ENCODE peak calls at places on chromosomes 12 and 14, in nine cellular contexts. One of them, this sample, is unnamed.

GRCh38 chr12:92002673-92003382 is 142.8 kb downstream of the BTG1 start:
- DNase-seq in stimulated activated CD4-positive, alpha-beta T cell treated with anti-CD3 and anti-CD28 coated beads, Interleukin-2, amount 100 ng/mL, for 24 hours: no peak
- DNase-seq in NCI-H1694: no peak
- DNase-seq in activated naive CD4-positive, alpha-beta T cell: no peak
- DNase-seq in GM23248: peak
- DNase-seq in A673: no peak
- DNase-seq in hepatic stellate cell: no peak
- DNase-seq in NB4: no peak
- DNase-seq in stimulated activated CD8-positive, alpha-beta memory T cell treated with anti-CD3 and anti-CD28 coated beads, Interleukin-12 subunit alpha, Interleukin-12 subunit beta, amount 100 ng/mL, for 1 hour: no peak
- DNase-seq in this sample: no peak

GRCh38 chr12:24034160-24034559 is 84.7 kb upstream of the SOX5 start:
- DNase-seq in hepatic stellate cell: no peak
- DNase-seq in stimulated activated CD4-positive, alpha-beta T cell treated with anti-CD3 and anti-CD28 coated beads, Interleukin-2, amount 100 ng/mL, for 24 hours: no peak
- DNase-seq in NB4: no peak
- DNase-seq in activated naive CD4-positive, alpha-beta T cell: no peak
- DNase-seq in NCI-H1694: no peak
- DNase-seq in stimulated activated CD8-positive, alpha-beta memory T cell treated with anti-CD3 and anti-CD28 coated beads, Interleukin-12 subunit alpha, Interleukin-12 subunit beta, amount 100 ng/mL, for 1 hour: no peak
- DNase-seq in GM23248: no peak
- DNase-seq in A673: peak
- DNase-seq in this sample: no peak

GRCh38 chr12:68317047-68317667 is 15.0 kb downstream of the MDM1 start:
- DNase-seq in NCI-H1694: peak
- DNase-seq in NB4: peak
- DNase-seq in hepatic stellate cell: no peak
- DNase-seq in stimulated activated CD8-positive, alpha-beta memory T cell treated with anti-CD3 and anti-CD28 coated beads, Interleukin-12 subunit alpha, Interleukin-12 subunit beta, amount 100 ng/mL, for 1 hour: peak
- DNase-seq in A673: peak
- DNase-seq in activated naive CD4-positive, alpha-beta T cell: peak
- DNase-seq in GM23248: peak
- DNase-seq in stimulated activated CD4-positive, alpha-beta T cell treated with anti-CD3 and anti-CD28 coated beads, Interleukin-2, amount 100 ng/mL, for 24 hours: peak
- DNase-seq in this sample: peak

GRCh38 chr12:5888816-5889315 is 56.2 kb downstream of the ANO2 start:
- DNase-seq in NCI-H1694: no peak
- DNase-seq in GM23248: no peak
- DNase-seq in A673: no peak
- DNase-seq in stimulated activated CD8-positive, alpha-beta memory T cell treated with anti-CD3 and anti-CD28 coated beads, Interleukin-12 subunit alpha, Interleukin-12 subunit beta, amount 100 ng/mL, for 1 hour: no peak
- DNase-seq in NB4: no peak
- DNase-seq in activated naive CD4-positive, alpha-beta T cell: no peak
- DNase-seq in hepatic stellate cell: no peak
- DNase-seq in stimulated activated CD4-positive, alpha-beta T cell treated with anti-CD3 and anti-CD28 coated beads, Interleukin-2, amount 100 ng/mL, for 24 hours: no peak
- DNase-seq in this sample: no peak

GRCh38 chr12:109716512-109717389 is 3.1 kb downstream of the FAM222A start:
- DNase-seq in stimulated activated CD4-positive, alpha-beta T cell treated with anti-CD3 and anti-CD28 coated beads, Interleukin-2, amount 100 ng/mL, for 24 hours: no peak
- DNase-seq in stimulated activated CD8-positive, alpha-beta memory T cell treated with anti-CD3 and anti-CD28 coated beads, Interleukin-12 subunit alpha, Interleukin-12 subunit beta, amount 100 ng/mL, for 1 hour: no peak
- DNase-seq in GM23248: peak
- DNase-seq in hepatic stellate cell: no peak
- DNase-seq in A673: no peak
- DNase-seq in NCI-H1694: peak
- DNase-seq in activated naive CD4-positive, alpha-beta T cell: no peak
- DNase-seq in NB4: no peak
- DNase-seq in this sample: no peak

GRCh38 chr14:44960146-44960545 is 1.6 kb downstream of the KLHL28 start:
- DNase-seq in GM23248: peak
- DNase-seq in stimulated activated CD8-positive, alpha-beta memory T cell treated with anti-CD3 and anti-CD28 coated beads, Interleukin-12 subunit alpha, Interleukin-12 subunit beta, amount 100 ng/mL, for 1 hour: no peak
- DNase-seq in A673: no peak
- DNase-seq in activated naive CD4-positive, alpha-beta T cell: no peak
- DNase-seq in hepatic stellate cell: no peak
- DNase-seq in NB4: peak
- DNase-seq in stimulated activated CD4-positive, alpha-beta T cell treated with anti-CD3 and anti-CD28 coated beads, Interleukin-2, amount 100 ng/mL, for 24 hours: no peak
- DNase-seq in NCI-H1694: no peak
- DNase-seq in this sample: no peak

GRCh38 chr12:108879615-108880254 is at the start of gene DAO:
- DNase-seq in NCI-H1694: no peak
- DNase-seq in stimulated activated CD4-positive, alpha-beta T cell treated with anti-CD3 and anti-CD28 coated beads, Interleukin-2, amount 100 ng/mL, for 24 hours: no peak
- DNase-seq in GM23248: no peak
- DNase-seq in activated naive CD4-positive, alpha-beta T cell: no peak
- DNase-seq in A673: no peak
- DNase-seq in stimulated activated CD8-positive, alpha-beta memory T cell treated with anti-CD3 and anti-CD28 coated beads, Interleukin-12 subunit alpha, Interleukin-12 subunit beta, amount 100 ng/mL, for 1 hour: no peak
- DNase-seq in NB4: no peak
- DNase-seq in hepatic stellate cell: no peak
- DNase-seq in this sample: no peak

GRCh38 chr12:57461326-57461903 is 1.8 kb downstream of the GLI1 start:
- DNase-seq in stimulated activated CD8-positive, alpha-beta memory T cell treated with anti-CD3 and anti-CD28 coated beads, Interleukin-12 subunit alpha, Interleukin-12 subunit beta, amount 100 ng/mL, for 1 hour: no peak
- DNase-seq in activated naive CD4-positive, alpha-beta T cell: peak
- DNase-seq in stimulated activated CD4-positive, alpha-beta T cell treated with anti-CD3 and anti-CD28 coated beads, Interleukin-2, amount 100 ng/mL, for 24 hours: peak
- DNase-seq in hepatic stellate cell: peak
- DNase-seq in NCI-H1694: no peak
- DNase-seq in GM23248: peak
- DNase-seq in NB4: peak
- DNase-seq in A673: peak
- DNase-seq in this sample: no peak

GRCh38 chr14:30317729-30318128 is 241.2 kb upstream of the G2E3 start:
- DNase-seq in NB4: no peak
- DNase-seq in A673: no peak
- DNase-seq in activated naive CD4-positive, alpha-beta T cell: no peak
- DNase-seq in GM23248: no peak
- DNase-seq in stimulated activated CD8-positive, alpha-beta memory T cell treated with anti-CD3 and anti-CD28 coated beads, Interleukin-12 subunit alpha, Interleukin-12 subunit beta, amount 100 ng/mL, for 1 hour: no peak
- DNase-seq in NCI-H1694: no peak
- DNase-seq in stimulated activated CD4-positive, alpha-beta T cell treated with anti-CD3 and anti-CD28 coated beads, Interleukin-2, amount 100 ng/mL, for 24 hours: no peak
- DNase-seq in hepatic stellate cell: no peak
- DNase-seq in this sample: no peak

GRCh38 chr14:23884541-23884904 is 69.0 kb upstream of the DHRS4 start:
- DNase-seq in hepatic stellate cell: no peak
- DNase-seq in NCI-H1694: no peak
- DNase-seq in NB4: no peak
- DNase-seq in GM23248: no peak
- DNase-seq in stimulated activated CD4-positive, alpha-beta T cell treated with anti-CD3 and anti-CD28 coated beads, Interleukin-2, amount 100 ng/mL, for 24 hours: no peak
- DNase-seq in A673: no peak
- DNase-seq in stimulated activated CD8-positive, alpha-beta memory T cell treated with anti-CD3 and anti-CD28 coated beads, Interleukin-12 subunit alpha, Interleukin-12 subunit beta, amount 100 ng/mL, for 1 hour: no peak
- DNase-seq in activated naive CD4-positive, alpha-beta T cell: no peak
- DNase-seq in this sample: no peak

GRCh38 chr12:93167841-93168492 is 209.8 kb upstream of the NUDT4 start:
- DNase-seq in stimulated activated CD4-positive, alpha-beta T cell treated with anti-CD3 and anti-CD28 coated beads, Interleukin-2, amount 100 ng/mL, for 24 hours: peak
- DNase-seq in A673: peak
- DNase-seq in GM23248: peak
- DNase-seq in NCI-H1694: no peak
- DNase-seq in NB4: peak
- DNase-seq in activated naive CD4-positive, alpha-beta T cell: no peak
- DNase-seq in hepatic stellate cell: no peak
- DNase-seq in stimulated activated CD8-positive, alpha-beta memory T cell treated with anti-CD3 and anti-CD28 coated beads, Interleukin-12 subunit alpha, Interleukin-12 subunit beta, amount 100 ng/mL, for 1 hour: no peak
- DNase-seq in this sample: no peak

GRCh38 chr14:33850826-33851225 is 100.0 kb downstream of the EGLN3 start:
- DNase-seq in GM23248: no peak
- DNase-seq in stimulated activated CD4-positive, alpha-beta T cell treated with anti-CD3 and anti-CD28 coated beads, Interleukin-2, amount 100 ng/mL, for 24 hours: no peak
- DNase-seq in activated naive CD4-positive, alpha-beta T cell: no peak
- DNase-seq in stimulated activated CD8-positive, alpha-beta memory T cell treated with anti-CD3 and anti-CD28 coated beads, Interleukin-12 subunit alpha, Interleukin-12 subunit beta, amount 100 ng/mL, for 1 hour: no peak
- DNase-seq in A673: no peak
- DNase-seq in hepatic stellate cell: no peak
- DNase-seq in NB4: no peak
- DNase-seq in NCI-H1694: no peak
- DNase-seq in this sample: no peak

GRCh38 chr14:59869381-59870255 is 958 bp downstream of the RTN1 start:
- DNase-seq in A673: no peak
- DNase-seq in NCI-H1694: no peak
- DNase-seq in NB4: no peak
- DNase-seq in stimulated activated CD4-positive, alpha-beta T cell treated with anti-CD3 and anti-CD28 coated beads, Interleukin-2, amount 100 ng/mL, for 24 hours: no peak
- DNase-seq in hepatic stellate cell: peak
- DNase-seq in activated naive CD4-positive, alpha-beta T cell: no peak
- DNase-seq in stimulated activated CD8-positive, alpha-beta memory T cell treated with anti-CD3 and anti-CD28 coated beads, Interleukin-12 subunit alpha, Interleukin-12 subunit beta, amount 100 ng/mL, for 1 hour: no peak
- DNase-seq in GM23248: peak
- DNase-seq in this sample: no peak

GRCh38 chr12:99810718-99811593 is 163.4 kb downstream of the GARIN6 start:
- DNase-seq in NB4: peak
- DNase-seq in stimulated activated CD8-positive, alpha-beta memory T cell treated with anti-CD3 and anti-CD28 coated beads, Interleukin-12 subunit alpha, Interleukin-12 subunit beta, amount 100 ng/mL, for 1 hour: no peak
- DNase-seq in activated naive CD4-positive, alpha-beta T cell: no peak
- DNase-seq in NCI-H1694: peak
- DNase-seq in A673: peak
- DNase-seq in GM23248: peak
- DNase-seq in stimulated activated CD4-positive, alpha-beta T cell treated with anti-CD3 and anti-CD28 coated beads, Interleukin-2, amount 100 ng/mL, for 24 hours: no peak
- DNase-seq in hepatic stellate cell: peak
- DNase-seq in this sample: no peak

GRCh38 chr14:23160924-23161522 is 22.4 kb downstream of the SLC7A8 start:
- DNase-seq in stimulated activated CD8-positive, alpha-beta memory T cell treated with anti-CD3 and anti-CD28 coated beads, Interleukin-12 subunit alpha, Interleukin-12 subunit beta, amount 100 ng/mL, for 1 hour: no peak
- DNase-seq in stimulated activated CD4-positive, alpha-beta T cell treated with anti-CD3 and anti-CD28 coated beads, Interleukin-2, amount 100 ng/mL, for 24 hours: no peak
- DNase-seq in GM23248: peak
- DNase-seq in NB4: peak
- DNase-seq in activated naive CD4-positive, alpha-beta T cell: no peak
- DNase-seq in hepatic stellate cell: peak
- DNase-seq in A673: peak
- DNase-seq in NCI-H1694: no peak
- DNase-seq in this sample: no peak

GRCh38 chr14:37623552-37623951 is 28.1 kb downstream of the TTC6 start:
- DNase-seq in hepatic stellate cell: no peak
- DNase-seq in stimulated activated CD8-positive, alpha-beta memory T cell treated with anti-CD3 and anti-CD28 coated beads, Interleukin-12 subunit alpha, Interleukin-12 subunit beta, amount 100 ng/mL, for 1 hour: no peak
- DNase-seq in A673: peak
- DNase-seq in GM23248: peak
- DNase-seq in NB4: no peak
- DNase-seq in activated naive CD4-positive, alpha-beta T cell: no peak
- DNase-seq in NCI-H1694: no peak
- DNase-seq in stimulated activated CD4-positive, alpha-beta T cell treated with anti-CD3 and anti-CD28 coated beads, Interleukin-2, amount 100 ng/mL, for 24 hours: no peak
- DNase-seq in this sample: no peak

GRCh38 chr12:118375348-118375747 is 1.0 kb upstream of the SUDS3 start:
- DNase-seq in stimulated activated CD8-positive, alpha-beta memory T cell treated with anti-CD3 and anti-CD28 coated beads, Interleukin-12 subunit alpha, Interleukin-12 subunit beta, amount 100 ng/mL, for 1 hour: no peak
- DNase-seq in hepatic stellate cell: no peak
- DNase-seq in NCI-H1694: no peak
- DNase-seq in stimulated activated CD4-positive, alpha-beta T cell treated with anti-CD3 and anti-CD28 coated beads, Interleukin-2, amount 100 ng/mL, for 24 hours: no peak
- DNase-seq in activated naive CD4-positive, alpha-beta T cell: no peak
- DNase-seq in NB4: no peak
- DNase-seq in GM23248: peak
- DNase-seq in A673: no peak
- DNase-seq in this sample: no peak

GRCh38 chr14:57987596-57988300 is 121.9 kb upstream of the SLC35F4 start:
- DNase-seq in A673: no peak
- DNase-seq in hepatic stellate cell: no peak
- DNase-seq in NCI-H1694: no peak
- DNase-seq in NB4: no peak
- DNase-seq in stimulated activated CD4-positive, alpha-beta T cell treated with anti-CD3 and anti-CD28 coated beads, Interleukin-2, amount 100 ng/mL, for 24 hours: no peak
- DNase-seq in stimulated activated CD8-positive, alpha-beta memory T cell treated with anti-CD3 and anti-CD28 coated beads, Interleukin-12 subunit alpha, Interleukin-12 subunit beta, amount 100 ng/mL, for 1 hour: no peak
- DNase-seq in GM23248: no peak
- DNase-seq in activated naive CD4-positive, alpha-beta T cell: no peak
- DNase-seq in this sample: no peak

GRCh38 chr12:114676142-114676741 is 7.7 kb downstream of the TBX3 start:
- DNase-seq in stimulated activated CD4-positive, alpha-beta T cell treated with anti-CD3 and anti-CD28 coated beads, Interleukin-2, amount 100 ng/mL, for 24 hours: no peak
- DNase-seq in A673: no peak
- DNase-seq in stimulated activated CD8-positive, alpha-beta memory T cell treated with anti-CD3 and anti-CD28 coated beads, Interleukin-12 subunit alpha, Interleukin-12 subunit beta, amount 100 ng/mL, for 1 hour: no peak
- DNase-seq in activated naive CD4-positive, alpha-beta T cell: no peak
- DNase-seq in NCI-H1694: no peak
- DNase-seq in hepatic stellate cell: no peak
- DNase-seq in NB4: no peak
- DNase-seq in GM23248: no peak
- DNase-seq in this sample: no peak

GRCh38 chr12:49105504-49106120 is 5.0 kb downstream of the LMBR1L start:
- DNase-seq in activated naive CD4-positive, alpha-beta T cell: no peak
- DNase-seq in stimulated activated CD4-positive, alpha-beta T cell treated with anti-CD3 and anti-CD28 coated beads, Interleukin-2, amount 100 ng/mL, for 24 hours: no peak
- DNase-seq in NB4: no peak
- DNase-seq in stimulated activated CD8-positive, alpha-beta memory T cell treated with anti-CD3 and anti-CD28 coated beads, Interleukin-12 subunit alpha, Interleukin-12 subunit beta, amount 100 ng/mL, for 1 hour: no peak
- DNase-seq in NCI-H1694: no peak
- DNase-seq in hepatic stellate cell: no peak
- DNase-seq in A673: no peak
- DNase-seq in GM23248: peak
- DNase-seq in this sample: no peak

GRCh38 chr14:72888636-72889201 is 5.2 kb downstream of the DPF3 start:
- DNase-seq in activated naive CD4-positive, alpha-beta T cell: no peak
- DNase-seq in GM23248: peak
- DNase-seq in A673: no peak
- DNase-seq in stimulated activated CD8-positive, alpha-beta memory T cell treated with anti-CD3 and anti-CD28 coated beads, Interleukin-12 subunit alpha, Interleukin-12 subunit beta, amount 100 ng/mL, for 1 hour: no peak
- DNase-seq in stimulated activated CD4-positive, alpha-beta T cell treated with anti-CD3 and anti-CD28 coated beads, Interleukin-2, amount 100 ng/mL, for 24 hours: no peak
- DNase-seq in hepatic stellate cell: peak
- DNase-seq in NCI-H1694: no peak
- DNase-seq in NB4: no peak
- DNase-seq in this sample: no peak

GRCh38 chr12:6384499-6385436 is 806 bp downstream of the LTBR start:
- DNase-seq in GM23248: peak
- DNase-seq in stimulated activated CD4-positive, alpha-beta T cell treated with anti-CD3 and anti-CD28 coated beads, Interleukin-2, amount 100 ng/mL, for 24 hours: no peak
- DNase-seq in A673: no peak
- DNase-seq in activated naive CD4-positive, alpha-beta T cell: no peak
- DNase-seq in NCI-H1694: no peak
- DNase-seq in NB4: no peak
- DNase-seq in hepatic stellate cell: peak
- DNase-seq in stimulated activated CD8-positive, alpha-beta memory T cell treated with anti-CD3 and anti-CD28 coated beads, Interleukin-12 subunit alpha, Interleukin-12 subunit beta, amount 100 ng/mL, for 1 hour: no peak
- DNase-seq in this sample: no peak

This sample was measured in KG1.